ENCODE peak calls at places on chromosomes 5 and 9, in seven cellular contexts. One of them, this sample, is unnamed.
A peak's percentile ranks its signal among the peaks of the same experiment; 100 is the strongest.

GRCh38 chr9:91245432-91246313 is 116.0 kb downstream of the AUH start:
- DNase-seq in PC-3: peak; percentile 69
- DNase-seq in IMR-90: peak; percentile 57
- DNase-seq in stimulated activated CD4-positive, alpha-beta T cell treated with anti-CD3 and anti-CD28 coated beads, TNF-alpha, amount 100 ng/mL, for 4 hours: no peak
- DNase-seq in effector memory CD4-positive, alpha-beta T cell: no peak
- DNase-seq in heart right ventricle: no peak
- DNase-seq in CD4-positive, CD25-positive, alpha-beta regulatory T cell: no peak
- DNase-seq in this sample: no peak

GRCh38 chr5:35171108-35171507 is 59.2 kb downstream of the PRLR start:
- DNase-seq in effector memory CD4-positive, alpha-beta T cell: no peak
- DNase-seq in heart right ventricle: no peak
- DNase-seq in stimulated activated CD4-positive, alpha-beta T cell treated with anti-CD3 and anti-CD28 coated beads, TNF-alpha, amount 100 ng/mL, for 4 hours: no peak
- DNase-seq in PC-3: no peak
- DNase-seq in CD4-positive, CD25-positive, alpha-beta regulatory T cell: no peak
- DNase-seq in IMR-90: no peak
- DNase-seq in this sample: no peak

GRCh38 chr5:142777858-142778257 is 7.7 kb downstream of the ARHGAP26 start:
- DNase-seq in stimulated activated CD4-positive, alpha-beta T cell treated with anti-CD3 and anti-CD28 coated beads, TNF-alpha, amount 100 ng/mL, for 4 hours: no peak
- DNase-seq in IMR-90: no peak
- DNase-seq in CD4-positive, CD25-positive, alpha-beta regulatory T cell: no peak
- DNase-seq in heart right ventricle: no peak
- DNase-seq in PC-3: no peak
- DNase-seq in effector memory CD4-positive, alpha-beta T cell: no peak
- DNase-seq in this sample: no peak

GRCh38 chr5:176578391-176578808 is 29.3 kb downstream of the CDHR2 start:
- DNase-seq in effector memory CD4-positive, alpha-beta T cell: peak; percentile 18
- DNase-seq in stimulated activated CD4-positive, alpha-beta T cell treated with anti-CD3 and anti-CD28 coated beads, TNF-alpha, amount 100 ng/mL, for 4 hours: peak; percentile 12
- DNase-seq in IMR-90: peak; percentile 38
- DNase-seq in PC-3: peak; percentile 93
- DNase-seq in CD4-positive, CD25-positive, alpha-beta regulatory T cell: peak; percentile 32
- DNase-seq in heart right ventricle: no peak
- DNase-seq in this sample: no peak

GRCh38 chr9:71822935-71823334 is 54.6 kb upstream of the CEMIP2 start:
- DNase-seq in effector memory CD4-positive, alpha-beta T cell: no peak
- DNase-seq in heart right ventricle: no peak
- DNase-seq in IMR-90: no peak
- DNase-seq in PC-3: no peak
- DNase-seq in stimulated activated CD4-positive, alpha-beta T cell treated with anti-CD3 and anti-CD28 coated beads, TNF-alpha, amount 100 ng/mL, for 4 hours: no peak
- DNase-seq in CD4-positive, CD25-positive, alpha-beta regulatory T cell: no peak
- DNase-seq in this sample: no peak

GRCh38 chr9:87084407-87084806 is 137.1 kb upstream of the GAS1 start:
- DNase-seq in CD4-positive, CD25-positive, alpha-beta regulatory T cell: no peak
- DNase-seq in IMR-90: no peak
- DNase-seq in PC-3: no peak
- DNase-seq in effector memory CD4-positive, alpha-beta T cell: no peak
- DNase-seq in stimulated activated CD4-positive, alpha-beta T cell treated with anti-CD3 and anti-CD28 coated beads, TNF-alpha, amount 100 ng/mL, for 4 hours: no peak
- DNase-seq in heart right ventricle: no peak
- DNase-seq in this sample: no peak

GRCh38 chr9:107471562-107471961 is 18.0 kb downstream of the KLF4 start:
- DNase-seq in effector memory CD4-positive, alpha-beta T cell: no peak
- DNase-seq in CD4-positive, CD25-positive, alpha-beta regulatory T cell: no peak
- DNase-seq in stimulated activated CD4-positive, alpha-beta T cell treated with anti-CD3 and anti-CD28 coated beads, TNF-alpha, amount 100 ng/mL, for 4 hours: no peak
- DNase-seq in heart right ventricle: no peak
- DNase-seq in IMR-90: no peak
- DNase-seq in PC-3: no peak
- DNase-seq in this sample: no peak

GRCh38 chr5:168120416-168121137 is 170.9 kb upstream of the WWC1 start:
- DNase-seq in PC-3: no peak
- DNase-seq in IMR-90: no peak
- DNase-seq in effector memory CD4-positive, alpha-beta T cell: no peak
- DNase-seq in heart right ventricle: no peak
- DNase-seq in stimulated activated CD4-positive, alpha-beta T cell treated with anti-CD3 and anti-CD28 coated beads, TNF-alpha, amount 100 ng/mL, for 4 hours: no peak
- DNase-seq in CD4-positive, CD25-positive, alpha-beta regulatory T cell: no peak
- DNase-seq in this sample: no peak

GRCh38 chr9:35990155-35990554 is 32.2 kb upstream of the OR2S2 start:
- DNase-seq in IMR-90: no peak
- DNase-seq in effector memory CD4-positive, alpha-beta T cell: no peak
- DNase-seq in stimulated activated CD4-positive, alpha-beta T cell treated with anti-CD3 and anti-CD28 coated beads, TNF-alpha, amount 100 ng/mL, for 4 hours: no peak
- DNase-seq in heart right ventricle: no peak
- DNase-seq in PC-3: no peak
- DNase-seq in CD4-positive, CD25-positive, alpha-beta regulatory T cell: no peak
- DNase-seq in this sample: no peak

GRCh38 chr5:125823572-125823971 is 599.6 kb upstream of the GRAMD2B start:
- DNase-seq in heart right ventricle: no peak
- DNase-seq in PC-3: peak; percentile 67
- DNase-seq in CD4-positive, CD25-positive, alpha-beta regulatory T cell: no peak
- DNase-seq in stimulated activated CD4-positive, alpha-beta T cell treated with anti-CD3 and anti-CD28 coated beads, TNF-alpha, amount 100 ng/mL, for 4 hours: no peak
- DNase-seq in effector memory CD4-positive, alpha-beta T cell: no peak
- DNase-seq in IMR-90: peak; percentile 45
- DNase-seq in this sample: no peak

GRCh38 chr5:126868961-126869451 is 92.1 kb downstream of the LMNB1 start:
- DNase-seq in IMR-90: peak; percentile 45
- DNase-seq in CD4-positive, CD25-positive, alpha-beta regulatory T cell: no peak
- DNase-seq in PC-3: no peak
- DNase-seq in stimulated activated CD4-positive, alpha-beta T cell treated with anti-CD3 and anti-CD28 coated beads, TNF-alpha, amount 100 ng/mL, for 4 hours: no peak
- DNase-seq in effector memory CD4-positive, alpha-beta T cell: no peak
- DNase-seq in heart right ventricle: peak; percentile 46
- DNase-seq in this sample: no peak

GRCh38 chr9:130579738-130580463 is 524 bp downstream of the FUBP3 start:
- DNase-seq in effector memory CD4-positive, alpha-beta T cell: no peak
- DNase-seq in heart right ventricle: no peak
- DNase-seq in CD4-positive, CD25-positive, alpha-beta regulatory T cell: no peak
- DNase-seq in stimulated activated CD4-positive, alpha-beta T cell treated with anti-CD3 and anti-CD28 coated beads, TNF-alpha, amount 100 ng/mL, for 4 hours: peak; percentile 6
- DNase-seq in IMR-90: no peak
- DNase-seq in PC-3: no peak
- DNase-seq in this sample: no peak